ENCODE peak calls at places on chromosomes 13 and 19, in seven cellular contexts. One of them, this sample, is unnamed.

GRCh38 chr13:46181799-46182490 is at the start of gene LCP1:
- DNase-seq in A549: no peak
- DNase-seq in IMR-90: no peak
- DNase-seq in prostate gland: no peak
- DNase-seq in HepG2: no peak
- DNase-seq in stomach: peak
- DNase-seq in Peyer's patch: no peak
- DNase-seq in this sample: no peak

GRCh38 chr19:10968527-10969081 is 7.8 kb downstream of the SMARCA4 start:
- DNase-seq in A549: no peak
- DNase-seq in IMR-90: no peak
- DNase-seq in Peyer's patch: no peak
- DNase-seq in stomach: no peak
- DNase-seq in prostate gland: no peak
- DNase-seq in HepG2: no peak
- DNase-seq in this sample: no peak

GRCh38 chr19:48642862-48643261 is 3.1 kb downstream of the CA11 start:
- DNase-seq in HepG2: no peak
- DNase-seq in stomach: no peak
- DNase-seq in IMR-90: no peak
- DNase-seq in prostate gland: no peak
- DNase-seq in Peyer's patch: no peak
- DNase-seq in A549: no peak
- DNase-seq in this sample: no peak

GRCh38 chr13:44543424-44543823 is 32.7 kb downstream of the TSC22D1 start:
- DNase-seq in prostate gland: no peak
- DNase-seq in HepG2: no peak
- DNase-seq in stomach: no peak
- DNase-seq in Peyer's patch: no peak
- DNase-seq in A549: no peak
- DNase-seq in IMR-90: no peak
- DNase-seq in this sample: no peak

GRCh38 chr13:43304945-43305344 is 281.6 kb downstream of the DNAJC15 start:
- DNase-seq in Peyer's patch: no peak
- DNase-seq in stomach: no peak
- DNase-seq in IMR-90: no peak
- DNase-seq in prostate gland: no peak
- DNase-seq in HepG2: no peak
- DNase-seq in A549: no peak
- DNase-seq in this sample: no peak

GRCh38 chr19:39937094-39937493 is 2.7 kb upstream of the FCGBP start:
- DNase-seq in IMR-90: no peak
- DNase-seq in A549: no peak
- DNase-seq in stomach: no peak
- DNase-seq in Peyer's patch: no peak
- DNase-seq in HepG2: no peak
- DNase-seq in prostate gland: no peak
- DNase-seq in this sample: no peak

GRCh38 chr19:42512743-42513304 is 15.5 kb downstream of the CEACAM1 start:
- DNase-seq in HepG2: no peak
- DNase-seq in Peyer's patch: no peak
- DNase-seq in A549: no peak
- DNase-seq in stomach: no peak
- DNase-seq in prostate gland: no peak
- DNase-seq in IMR-90: no peak
- DNase-seq in this sample: no peak

GRCh38 chr13:111844222-111844671 is 222.7 kb upstream of the SOX1 start:
- DNase-seq in Peyer's patch: no peak
- DNase-seq in A549: no peak
- DNase-seq in HepG2: no peak
- DNase-seq in prostate gland: no peak
- DNase-seq in stomach: no peak
- DNase-seq in IMR-90: no peak
- DNase-seq in this sample: no peak

GRCh38 chr13:23432589-23432988 is 913 bp downstream of the SACS start:
- DNase-seq in HepG2: no peak
- DNase-seq in prostate gland: no peak
- DNase-seq in stomach: no peak
- DNase-seq in A549: no peak
- DNase-seq in Peyer's patch: no peak
- DNase-seq in IMR-90: peak
- DNase-seq in this sample: no peak

GRCh38 chr13:34620073-34620858 is 321.8 kb upstream of the NBEA start:
- DNase-seq in HepG2: no peak
- DNase-seq in prostate gland: no peak
- DNase-seq in IMR-90: no peak
- DNase-seq in A549: no peak
- DNase-seq in stomach: no peak
- DNase-seq in Peyer's patch: no peak
- DNase-seq in this sample: no peak

GRCh38 chr19:38650180-38650775 is 2.8 kb downstream of the ACTN4 start:
- DNase-seq in A549: no peak
- DNase-seq in stomach: peak
- DNase-seq in IMR-90: no peak
- DNase-seq in HepG2: no peak
- DNase-seq in Peyer's patch: peak
- DNase-seq in prostate gland: no peak
- DNase-seq in this sample: no peak

GRCh38 chr13:48491423-48492122 is 41.3 kb downstream of the RCBTB2 start:
- DNase-seq in IMR-90: peak
- DNase-seq in HepG2: no peak
- DNase-seq in Peyer's patch: no peak
- DNase-seq in A549: no peak
- DNase-seq in stomach: no peak
- DNase-seq in prostate gland: no peak
- DNase-seq in this sample: no peak

GRCh38 chr19:8638078-8638619 is 7.7 kb downstream of the NFILZ start:
- DNase-seq in prostate gland: peak
- DNase-seq in IMR-90: peak
- DNase-seq in Peyer's patch: no peak
- DNase-seq in A549: peak
- DNase-seq in HepG2: peak
- DNase-seq in stomach: peak
- DNase-seq in this sample: no peak

GRCh38 chr19:44202470-44202869 is 9.9 kb upstream of the ZNF227 start:
- DNase-seq in stomach: no peak
- DNase-seq in A549: no peak
- DNase-seq in Peyer's patch: no peak
- DNase-seq in IMR-90: peak
- DNase-seq in HepG2: no peak
- DNase-seq in prostate gland: no peak
- DNase-seq in this sample: no peak

GRCh38 chr13:37797606-37798005 is 72.0 kb downstream of the TRPC4 start:
- DNase-seq in HepG2: no peak
- DNase-seq in stomach: no peak
- DNase-seq in Peyer's patch: no peak
- DNase-seq in IMR-90: no peak
- DNase-seq in prostate gland: no peak
- DNase-seq in A549: no peak
- DNase-seq in this sample: no peak

GRCh38 chr13:18944501-18945068 is 237.0 kb downstream of the TUBA3C start:
- DNase-seq in Peyer's patch: peak
- DNase-seq in HepG2: no peak
- DNase-seq in prostate gland: no peak
- DNase-seq in A549: no peak
- DNase-seq in stomach: no peak
- DNase-seq in IMR-90: no peak
- DNase-seq in this sample: no peak

GRCh38 chr19:57633832-57634131 is 814 bp downstream of the ZNF211 start:
- DNase-seq in HepG2: no peak
- DNase-seq in stomach: no peak
- DNase-seq in IMR-90: no peak
- DNase-seq in Peyer's patch: no peak
- DNase-seq in A549: no peak
- DNase-seq in prostate gland: no peak
- DNase-seq in this sample: no peak

GRCh38 chr19:57637379-57637778 is 4.4 kb downstream of the ZNF211 start:
- DNase-seq in HepG2: no peak
- DNase-seq in A549: no peak
- DNase-seq in prostate gland: no peak
- DNase-seq in Peyer's patch: no peak
- DNase-seq in stomach: no peak
- DNase-seq in IMR-90: no peak
- DNase-seq in this sample: no peak

GRCh38 chr19:57632987-57633831 is at the start of gene ZNF211:
- DNase-seq in stomach: peak
- DNase-seq in IMR-90: peak
- DNase-seq in prostate gland: peak
- DNase-seq in HepG2: peak
- DNase-seq in Peyer's patch: peak
- DNase-seq in A549: peak
- DNase-seq in this sample: peak
- TF ChIP-seq POLR2A in stomach: no peak
- TF ChIP-seq POLR2A in IMR-90: no peak
- TF ChIP-seq POLR2A in prostate gland: peak
- TF ChIP-seq POLR2A in HepG2: peak
- TF ChIP-seq POLR2A in Peyer's patch: no peak
- TF ChIP-seq POLR2A in A549: peak
- TF ChIP-seq POLR2A in this sample: no peak

DNA sequence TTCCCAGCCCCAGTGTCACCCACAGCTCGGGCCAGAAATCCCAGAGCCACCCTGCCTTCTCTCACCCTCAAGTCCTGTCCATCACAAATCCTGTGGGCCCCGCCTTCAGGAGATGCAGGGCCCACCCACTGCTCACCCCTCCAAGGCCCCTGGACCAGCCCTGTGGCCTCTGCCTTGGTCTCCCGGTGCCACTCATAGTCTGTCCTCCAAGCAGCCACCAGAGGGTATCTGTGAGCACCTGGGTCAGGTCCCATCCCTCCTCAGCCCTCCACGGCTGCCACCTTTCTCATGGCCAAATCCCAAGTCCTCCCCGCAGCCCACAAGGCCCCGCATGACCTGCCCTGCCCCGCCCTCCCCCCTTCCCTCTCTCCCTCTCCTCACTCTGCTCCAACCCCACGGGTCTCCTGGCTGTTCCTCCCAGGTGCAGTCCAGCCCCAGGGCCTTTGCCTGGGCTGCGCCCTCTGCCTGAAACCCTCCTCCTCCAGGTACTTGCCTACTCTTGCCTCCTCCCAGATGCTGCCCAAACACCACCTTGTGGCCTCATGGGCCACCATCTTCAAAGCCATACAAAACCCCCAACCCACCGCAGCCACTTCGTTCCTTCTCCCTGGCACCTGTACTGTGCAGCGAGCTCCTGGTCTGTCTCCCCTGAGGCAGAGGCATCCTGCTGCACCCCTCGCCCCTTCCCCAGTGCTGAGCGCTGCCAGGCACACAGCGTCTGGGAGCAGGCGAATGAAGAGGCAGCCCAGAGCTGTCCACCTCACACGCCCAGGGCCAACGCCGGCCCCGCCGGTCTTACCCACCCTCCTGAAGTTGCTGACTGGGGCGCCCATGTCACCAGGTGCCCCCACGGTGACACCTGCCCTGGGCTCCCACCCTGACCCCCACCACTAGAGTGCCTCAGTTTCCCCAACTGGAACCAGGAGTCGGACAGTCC is 13.2 kb upstream of the UQCR11 start:
- DNase-seq in HepG2: peak
- DNase-seq in prostate gland: no peak
- DNase-seq in IMR-90: no peak
- DNase-seq in Peyer's patch: peak
- DNase-seq in stomach: peak
- DNase-seq in A549: peak
- DNase-seq in this sample: no peak
- H3K27ac ChIP-seq in HepG2: no peak
- H3K27ac ChIP-seq in prostate gland: no peak
- H3K27ac ChIP-seq in IMR-90: no peak
- H3K27ac ChIP-seq in Peyer's patch: no peak
- H3K27ac ChIP-seq in stomach: no peak
- H3K27ac ChIP-seq in A549: no peak
- H3K27ac ChIP-seq in this sample: no peak

GRCh38 chr19:6813659-6814058 is 41.2 kb downstream of the VAV1 start:
- DNase-seq in A549: no peak
- DNase-seq in IMR-90: no peak
- DNase-seq in Peyer's patch: no peak
- DNase-seq in HepG2: no peak
- DNase-seq in stomach: no peak
- DNase-seq in prostate gland: no peak
- DNase-seq in this sample: no peak

GRCh38 chr19:6811906-6812305 is 39.4 kb downstream of the VAV1 start:
- DNase-seq in prostate gland: no peak
- DNase-seq in HepG2: peak
- DNase-seq in A549: peak
- DNase-seq in stomach: no peak
- DNase-seq in IMR-90: peak
- DNase-seq in Peyer's patch: no peak
- DNase-seq in this sample: no peak

GRCh38 chr19:6809262-6809661 is 36.8 kb downstream of the VAV1 start:
- DNase-seq in Peyer's patch: no peak
- DNase-seq in prostate gland: no peak
- DNase-seq in A549: no peak
- DNase-seq in stomach: no peak
- DNase-seq in HepG2: no peak
- DNase-seq in IMR-90: no peak
- DNase-seq in this sample: no peak

GRCh38 chr19:6812612-6813011 is 40.1 kb downstream of the VAV1 start:
- DNase-seq in HepG2: no peak
- DNase-seq in IMR-90: no peak
- DNase-seq in stomach: no peak
- DNase-seq in prostate gland: no peak
- DNase-seq in Peyer's patch: no peak
- DNase-seq in A549: no peak
- DNase-seq in this sample: no peak

GRCh38 chr19:6811378-6811777 is 38.9 kb downstream of the VAV1 start:
- DNase-seq in HepG2: no peak
- DNase-seq in A549: no peak
- DNase-seq in IMR-90: no peak
- DNase-seq in stomach: no peak
- DNase-seq in Peyer's patch: no peak
- DNase-seq in prostate gland: no peak
- DNase-seq in this sample: no peak
- H3K4me3 ChIP-seq in HepG2: no peak
- H3K4me3 ChIP-seq in A549: no peak
- H3K4me3 ChIP-seq in IMR-90: no peak
- H3K4me3 ChIP-seq in stomach: no peak
- H3K4me3 ChIP-seq in Peyer's patch: no peak
- H3K4me3 ChIP-seq in prostate gland: no peak
- H3K4me3 ChIP-seq in this sample: no peak

GRCh38 chr19:7293795-7294570 is at the start of gene INSR:
- DNase-seq in stomach: peak
- DNase-seq in HepG2: peak
- DNase-seq in A549: peak
- DNase-seq in prostate gland: peak
- DNase-seq in IMR-90: peak
- DNase-seq in Peyer's patch: peak
- DNase-seq in this sample: peak
- TF ChIP-seq POLR2A in stomach: no peak
- TF ChIP-seq POLR2A in HepG2: peak
- TF ChIP-seq POLR2A in A549: peak
- TF ChIP-seq POLR2A in prostate gland: peak
- TF ChIP-seq POLR2A in IMR-90: no peak
- TF ChIP-seq POLR2A in Peyer's patch: peak
- TF ChIP-seq POLR2A in this sample: peak

GRCh38 chr19:3693030-3693925 is 7.0 kb downstream of the PIP5K1C start:
- DNase-seq in HepG2: no peak
- DNase-seq in A549: no peak
- DNase-seq in IMR-90: no peak
- DNase-seq in Peyer's patch: no peak
- DNase-seq in prostate gland: no peak
- DNase-seq in stomach: no peak
- DNase-seq in this sample: no peak
- H3K27ac ChIP-seq in HepG2: no peak
- H3K27ac ChIP-seq in A549: no peak
- H3K27ac ChIP-seq in IMR-90: no peak
- H3K27ac ChIP-seq in Peyer's patch: no peak
- H3K27ac ChIP-seq in prostate gland: no peak
- H3K27ac ChIP-seq in stomach: no peak
- H3K27ac ChIP-seq in this sample: no peak